ENCODE peak calls at places on chromosome 18, in five cellular contexts. One of them, this sample, is unnamed.

GRCh38 chr18:8424917-8425725 is 184.1 kb upstream of the RAB12 start:
- DNase-seq in A549: no peak
- DNase-seq in adrenal gland: peak; percentile 55
- DNase-seq in choroid plexus epithelial cell: peak; percentile 27
- DNase-seq in fibroblast of pulmonary artery: peak; percentile 42
- DNase-seq in this sample: peak; percentile 45

GRCh38 chr18:72543362-72544055 is 633 bp downstream of the CBLN2 start:
- DNase-seq in adrenal gland: no peak
- DNase-seq in choroid plexus epithelial cell: no peak
- DNase-seq in fibroblast of pulmonary artery: no peak
- DNase-seq in A549: no peak
- DNase-seq in this sample: no peak

GRCh38 chr18:34880882-34881852 is 160.0 kb upstream of the MAPRE2 start:
- DNase-seq in adrenal gland: no peak
- DNase-seq in choroid plexus epithelial cell: peak; percentile 60
- DNase-seq in fibroblast of pulmonary artery: peak; percentile 22
- DNase-seq in A549: no peak
- DNase-seq in this sample: peak; percentile 30

GRCh38 chr18:55119434-55119833 is 160.2 kb upstream of the CCDC68 start:
- DNase-seq in choroid plexus epithelial cell: no peak
- DNase-seq in adrenal gland: no peak
- DNase-seq in fibroblast of pulmonary artery: no peak
- DNase-seq in A549: no peak
- DNase-seq in this sample: no peak

GRCh38 chr18:14978962-14979535 is 231.1 kb downstream of the ANKRD30B start:
- DNase-seq in adrenal gland: no peak
- DNase-seq in choroid plexus epithelial cell: peak; percentile 14
- DNase-seq in A549: no peak
- DNase-seq in fibroblast of pulmonary artery: no peak
- DNase-seq in this sample: peak; percentile 61

GRCh38 chr18:50982802-50983179 is 15.0 kb downstream of the ELAC1 start:
- DNase-seq in A549: no peak
- DNase-seq in fibroblast of pulmonary artery: peak; percentile 20
- DNase-seq in adrenal gland: no peak
- DNase-seq in choroid plexus epithelial cell: peak; percentile 36
- DNase-seq in this sample: peak; percentile 14

GRCh38 chr18:12520442-12520992 is 112.8 kb downstream of the PRELID3A start:
- DNase-seq in fibroblast of pulmonary artery: peak; percentile 22
- DNase-seq in choroid plexus epithelial cell: peak; percentile 34
- DNase-seq in A549: no peak
- DNase-seq in adrenal gland: no peak
- DNase-seq in this sample: peak; percentile 19

GRCh38 chr18:59907172-59907571 is 7.4 kb downstream of the PMAIP1 start:
- DNase-seq in A549: no peak
- DNase-seq in choroid plexus epithelial cell: no peak
- DNase-seq in adrenal gland: no peak
- DNase-seq in fibroblast of pulmonary artery: no peak
- DNase-seq in this sample: no peak

GRCh38 chr18:49580279-49580678 is 18.4 kb downstream of the LIPG start:
- DNase-seq in A549: no peak
- DNase-seq in adrenal gland: no peak
- DNase-seq in fibroblast of pulmonary artery: no peak
- DNase-seq in choroid plexus epithelial cell: no peak
- DNase-seq in this sample: no peak

GRCh38 chr18:22115573-22115972 is 53.8 kb upstream of the GATA6 start:
- DNase-seq in A549: no peak
- DNase-seq in adrenal gland: no peak
- DNase-seq in fibroblast of pulmonary artery: no peak
- DNase-seq in choroid plexus epithelial cell: no peak
- DNase-seq in this sample: no peak

GRCh38 chr18:22641973-22642372 is 224.3 kb upstream of the CTAGE1 start:
- DNase-seq in fibroblast of pulmonary artery: peak; percentile 58
- DNase-seq in adrenal gland: no peak
- DNase-seq in choroid plexus epithelial cell: peak; percentile 49
- DNase-seq in A549: no peak
- DNase-seq in this sample: peak; percentile 62

GRCh38 chr18:41326311-41326710 is 628.7 kb upstream of the PIK3C3 start:
- DNase-seq in A549: no peak
- DNase-seq in fibroblast of pulmonary artery: peak; percentile 73
- DNase-seq in choroid plexus epithelial cell: peak; percentile 68
- DNase-seq in adrenal gland: no peak
- DNase-seq in this sample: no peak

GRCh38 chr18:7740815-7741214 is 173.7 kb downstream of the PTPRM start:
- DNase-seq in choroid plexus epithelial cell: peak; percentile 78
- DNase-seq in fibroblast of pulmonary artery: no peak
- DNase-seq in A549: no peak
- DNase-seq in adrenal gland: no peak
- DNase-seq in this sample: peak; percentile 31

GRCh38 chr18:27378396-27379094 is 193.4 kb upstream of the CHST9 start:
- DNase-seq in fibroblast of pulmonary artery: peak; percentile 7
- DNase-seq in choroid plexus epithelial cell: peak; percentile 68
- DNase-seq in A549: no peak
- DNase-seq in adrenal gland: no peak
- DNase-seq in this sample: peak; percentile 3

GRCh38 chr18:50372743-50373142 is 2.1 kb upstream of the SKA1 start:
- DNase-seq in adrenal gland: no peak
- DNase-seq in choroid plexus epithelial cell: no peak
- DNase-seq in A549: no peak
- DNase-seq in fibroblast of pulmonary artery: no peak
- DNase-seq in this sample: no peak

GRCh38 chr18:71020342-71021096 is 731.7 kb downstream of the SOCS6 start:
- DNase-seq in adrenal gland: no peak
- DNase-seq in choroid plexus epithelial cell: peak; percentile 70
- DNase-seq in fibroblast of pulmonary artery: peak; percentile 75
- DNase-seq in A549: no peak
- DNase-seq in this sample: peak; percentile 73

GRCh38 chr18:79834834-79835233 is 37.1 kb downstream of the KCNG2 start:
- DNase-seq in A549: no peak
- DNase-seq in fibroblast of pulmonary artery: no peak
- DNase-seq in adrenal gland: no peak
- DNase-seq in choroid plexus epithelial cell: no peak
- DNase-seq in this sample: no peak

GRCh38 chr18:13500227-13500865 is 226.0 kb downstream of the FAM210A start:
- DNase-seq in fibroblast of pulmonary artery: peak; percentile 55
- DNase-seq in choroid plexus epithelial cell: peak; percentile 88
- DNase-seq in A549: no peak
- DNase-seq in adrenal gland: no peak
- DNase-seq in this sample: peak; percentile 37

GRCh38 chr18:48676756-48677368 is 138.0 kb downstream of the CTIF start:
- DNase-seq in adrenal gland: peak; percentile 84
- DNase-seq in fibroblast of pulmonary artery: peak; percentile 61
- DNase-seq in choroid plexus epithelial cell: peak; percentile 59
- DNase-seq in A549: peak; percentile 41
- DNase-seq in this sample: peak; percentile 60

GRCh38 chr18:79883461-79884295 is 67.8 kb downstream of the SLC66A2 start:
- DNase-seq in adrenal gland: no peak
- DNase-seq in A549: no peak
- DNase-seq in fibroblast of pulmonary artery: no peak
- DNase-seq in choroid plexus epithelial cell: no peak
- DNase-seq in this sample: no peak

GRCh38 chr18:28485918-28486317 is 309.0 kb upstream of the CDH2 start:
- DNase-seq in adrenal gland: no peak
- DNase-seq in A549: no peak
- DNase-seq in choroid plexus epithelial cell: no peak
- DNase-seq in fibroblast of pulmonary artery: no peak
- DNase-seq in this sample: no peak

GRCh38 chr18:39862341-39862740 is 2092.7 kb upstream of the PIK3C3 start:
- DNase-seq in fibroblast of pulmonary artery: peak; percentile 62
- DNase-seq in choroid plexus epithelial cell: peak; percentile 23
- DNase-seq in adrenal gland: no peak
- DNase-seq in A549: no peak
- DNase-seq in this sample: no peak

DNA sequence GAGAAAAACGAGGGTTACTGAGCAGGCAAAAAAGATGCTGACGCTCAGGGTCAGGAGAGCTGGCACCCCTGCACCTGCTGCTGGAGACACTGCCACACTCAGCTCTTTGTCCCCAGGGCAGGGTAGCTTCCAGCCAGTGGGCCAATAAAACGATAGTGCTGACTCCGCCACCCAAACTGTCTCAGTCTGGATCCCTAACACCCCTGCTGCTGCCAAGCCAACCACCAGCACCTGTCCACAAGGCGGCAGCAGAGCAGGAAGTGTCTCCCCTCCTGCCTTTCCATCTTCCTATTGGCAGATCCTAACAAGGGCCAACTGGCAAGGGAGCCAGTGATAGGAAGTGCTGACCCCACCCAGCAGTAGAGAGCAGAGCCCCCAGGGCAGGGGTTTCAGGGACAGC is 531.5 kb upstream of the SALL3 start:
- DNase-seq in choroid plexus epithelial cell: no peak
- DNase-seq in A549: no peak
- DNase-seq in fibroblast of pulmonary artery: no peak
- DNase-seq in adrenal gland: no peak
- DNase-seq in this sample: no peak
- TF ChIP-seq CTCF in choroid plexus epithelial cell: no peak
- TF ChIP-seq CTCF in A549: no peak
- TF ChIP-seq CTCF in fibroblast of pulmonary artery: no peak
- TF ChIP-seq CTCF in adrenal gland: no peak
- TF ChIP-seq CTCF in this sample: no peak

GRCh38 chr18:31042068-31042390 is 513 bp downstream of the DSC3 start:
- DNase-seq in A549: no peak
- DNase-seq in choroid plexus epithelial cell: no peak
- DNase-seq in fibroblast of pulmonary artery: no peak
- DNase-seq in adrenal gland: no peak
- DNase-seq in this sample: no peak

GRCh38 chr18:31041346-31042067 is 1.0 kb downstream of the DSC3 start:
- DNase-seq in fibroblast of pulmonary artery: peak; percentile 74
- DNase-seq in adrenal gland: no peak
- DNase-seq in choroid plexus epithelial cell: no peak
- DNase-seq in A549: no peak
- DNase-seq in this sample: no peak

GRCh38 chr18:31043709-31044108 is 1.2 kb upstream of the DSC3 start:
- DNase-seq in A549: no peak
- DNase-seq in adrenal gland: no peak
- DNase-seq in choroid plexus epithelial cell: no peak
- DNase-seq in fibroblast of pulmonary artery: no peak
- DNase-seq in this sample: no peak

GRCh38 chr18:31040982-31041345 is 1.6 kb downstream of the DSC3 start:
- DNase-seq in choroid plexus epithelial cell: no peak
- DNase-seq in A549: no peak
- DNase-seq in fibroblast of pulmonary artery: peak; percentile 60
- DNase-seq in adrenal gland: no peak
- DNase-seq in this sample: no peak

DNA sequence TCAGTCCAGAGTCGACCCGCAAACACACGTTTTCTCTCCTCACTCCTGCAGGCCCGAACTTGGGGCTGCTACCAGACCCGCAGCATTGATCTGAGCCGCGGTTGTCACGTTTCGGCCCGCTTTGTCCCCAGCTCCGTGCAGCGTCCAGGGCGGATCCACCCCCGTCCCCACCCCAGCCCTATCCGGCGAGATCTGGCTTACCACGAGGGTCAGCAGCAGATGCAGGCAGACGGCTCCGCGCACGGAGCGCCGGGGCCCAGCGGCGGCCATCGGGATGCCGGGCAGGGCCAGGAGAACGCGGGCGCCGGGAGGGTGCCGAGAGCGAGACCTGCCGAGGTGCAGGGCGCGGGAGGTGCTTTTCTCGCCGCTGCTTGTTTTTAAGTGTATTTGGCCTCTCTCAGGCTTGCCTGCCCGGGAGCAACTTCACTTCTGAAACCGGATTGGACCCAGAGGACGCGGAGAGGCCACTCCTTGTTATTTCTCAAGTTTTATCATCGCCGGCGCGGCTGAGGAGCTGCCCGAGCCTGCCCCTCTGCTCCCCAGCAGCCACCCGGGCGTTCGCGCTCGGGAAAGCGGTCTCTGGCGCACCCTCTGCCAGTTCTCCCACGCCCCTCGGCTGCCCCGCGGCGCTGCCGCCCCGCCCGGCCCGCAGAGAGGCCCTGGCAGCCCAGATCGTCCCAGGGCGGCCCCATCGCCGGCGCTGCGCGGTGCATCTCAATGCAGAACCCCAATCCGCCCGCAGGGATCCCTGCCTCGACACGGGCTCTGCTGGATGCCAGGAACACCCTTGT is at the start of gene DSC3:
- DNase-seq in choroid plexus epithelial cell: peak; percentile 13
- DNase-seq in adrenal gland: no peak
- DNase-seq in fibroblast of pulmonary artery: peak; percentile 83
- DNase-seq in A549: peak; percentile 51
- DNase-seq in this sample: no peak
- H3K4me3 ChIP-seq in choroid plexus epithelial cell: peak within 1 kb of the TSS; percentile 35
- H3K4me3 ChIP-seq in adrenal gland: no peak within 1 kb of the TSS
- H3K4me3 ChIP-seq in fibroblast of pulmonary artery: peak within 1 kb of the TSS; percentile 65
- H3K4me3 ChIP-seq in A549: peak within 1 kb of the TSS; percentile 45
- H3K4me3 ChIP-seq in this sample: no peak within 1 kb of the TSS

GRCh38 chr18:10012526-10012925 is 98.7 kb downstream of the VAPA start:
- DNase-seq in choroid plexus epithelial cell: no peak
- DNase-seq in A549: no peak
- DNase-seq in adrenal gland: no peak
- DNase-seq in fibroblast of pulmonary artery: no peak
- DNase-seq in this sample: no peak

GRCh38 chr18:10013621-10014543 is 100.1 kb downstream of the VAPA start:
- DNase-seq in fibroblast of pulmonary artery: no peak
- DNase-seq in choroid plexus epithelial cell: no peak
- DNase-seq in A549: no peak
- DNase-seq in adrenal gland: no peak
- DNase-seq in this sample: no peak

GRCh38 chr18:10017048-10017447 is 103.2 kb downstream of the VAPA start:
- DNase-seq in adrenal gland: no peak
- DNase-seq in A549: no peak
- DNase-seq in fibroblast of pulmonary artery: no peak
- DNase-seq in choroid plexus epithelial cell: no peak
- DNase-seq in this sample: no peak

GRCh38 chr18:10015288-10015701 is 101.5 kb downstream of the VAPA start:
- DNase-seq in A549: no peak
- DNase-seq in adrenal gland: no peak
- DNase-seq in choroid plexus epithelial cell: peak; percentile 49
- DNase-seq in fibroblast of pulmonary artery: peak; percentile 46
- DNase-seq in this sample: peak; percentile 51

GRCh38 chr18:10015941-10016819 is 102.4 kb downstream of the VAPA start:
- DNase-seq in A549: no peak
- DNase-seq in choroid plexus epithelial cell: peak; percentile 96
- DNase-seq in fibroblast of pulmonary artery: peak; percentile 94
- DNase-seq in adrenal gland: no peak
- DNase-seq in this sample: peak; percentile 94
- TF ChIP-seq CTCF in A549: no peak
- TF ChIP-seq CTCF in choroid plexus epithelial cell: peak; percentile 85
- TF ChIP-seq CTCF in fibroblast of pulmonary artery: peak; percentile 66
- TF ChIP-seq CTCF in adrenal gland: no peak
- TF ChIP-seq CTCF in this sample: peak; percentile 64

GRCh38 chr18:908631-909621 is 4.3 kb downstream of the ADCYAP1 start:
- DNase-seq in choroid plexus epithelial cell: no peak
- DNase-seq in fibroblast of pulmonary artery: no peak
- DNase-seq in A549: no peak
- DNase-seq in adrenal gland: no peak
- DNase-seq in this sample: peak; percentile 16

GRCh38 chr18:906416-907170 is 1.9 kb downstream of the ADCYAP1 start:
- DNase-seq in A549: no peak
- DNase-seq in choroid plexus epithelial cell: peak; percentile 13
- DNase-seq in adrenal gland: no peak
- DNase-seq in fibroblast of pulmonary artery: no peak
- DNase-seq in this sample: peak; percentile 13

GRCh38 chr18:905948-906415 is 1.3 kb downstream of the ADCYAP1 start:
- DNase-seq in adrenal gland: no peak
- DNase-seq in choroid plexus epithelial cell: no peak
- DNase-seq in A549: no peak
- DNase-seq in fibroblast of pulmonary artery: no peak
- DNase-seq in this sample: no peak

GRCh38 chr18:907171-907879 is 2.7 kb downstream of the ADCYAP1 start:
- DNase-seq in fibroblast of pulmonary artery: no peak
- DNase-seq in choroid plexus epithelial cell: no peak
- DNase-seq in adrenal gland: no peak
- DNase-seq in A549: no peak
- DNase-seq in this sample: no peak

GRCh38 chr18:907880-908512 is 3.3 kb downstream of the ADCYAP1 start:
- DNase-seq in choroid plexus epithelial cell: no peak
- DNase-seq in A549: no peak
- DNase-seq in adrenal gland: no peak
- DNase-seq in fibroblast of pulmonary artery: no peak
- DNase-seq in this sample: no peak
- H3K4me3 ChIP-seq in choroid plexus epithelial cell: peak overlapping the region; percentile 23
- H3K4me3 ChIP-seq in A549: peak overlapping the region; percentile 38
- H3K4me3 ChIP-seq in adrenal gland: no peak overlapping the region
- H3K4me3 ChIP-seq in fibroblast of pulmonary artery: peak overlapping the region; percentile 40
- H3K4me3 ChIP-seq in this sample: peak overlapping the region; percentile 53

This sample was measured in fibroblast of the aortic adventitia.